ENCODE peak calls at places on chromosomes 4 and X, in six cellular contexts. One of them, this sample, is unnamed.

GRCh38 chr4:88144048-88144447 is 14.4 kb downstream of the ABCG2 start:
- DNase-seq in AG09319: no peak
- DNase-seq in fibroblast of the aortic adventitia: no peak
- DNase-seq in nephron progenitor cell: no peak
- DNase-seq in upper lobe of left lung: no peak
- DNase-seq in GM10248: no peak
- DNase-seq in this sample: no peak

GRCh38 chr4:66572949-66573348 is 902.7 kb upstream of the EPHA5 start:
- DNase-seq in fibroblast of the aortic adventitia: peak
- DNase-seq in nephron progenitor cell: no peak
- DNase-seq in upper lobe of left lung: no peak
- DNase-seq in GM10248: no peak
- DNase-seq in AG09319: no peak
- DNase-seq in this sample: no peak

GRCh38 chr4:151563194-151563593 is 154.2 kb downstream of the FHIP1A start:
- DNase-seq in AG09319: no peak
- DNase-seq in fibroblast of the aortic adventitia: no peak
- DNase-seq in GM10248: no peak
- DNase-seq in nephron progenitor cell: no peak
- DNase-seq in upper lobe of left lung: no peak
- DNase-seq in this sample: no peak

GRCh38 chrX:125577479-125577878 is 257.8 kb downstream of the TEX13C start:
- DNase-seq in AG09319: no peak
- DNase-seq in GM10248: no peak
- DNase-seq in upper lobe of left lung: no peak
- DNase-seq in nephron progenitor cell: no peak
- DNase-seq in fibroblast of the aortic adventitia: no peak
- DNase-seq in this sample: no peak

GRCh38 chr4:103303011-103303410 is 104.9 kb upstream of the CENPE start:
- DNase-seq in nephron progenitor cell: no peak
- DNase-seq in fibroblast of the aortic adventitia: no peak
- DNase-seq in upper lobe of left lung: no peak
- DNase-seq in AG09319: no peak
- DNase-seq in GM10248: no peak
- DNase-seq in this sample: no peak

GRCh38 chrX:131821945-131822622 is 201.0 kb upstream of the STK26 start:
- DNase-seq in upper lobe of left lung: peak
- DNase-seq in nephron progenitor cell: no peak
- DNase-seq in AG09319: peak
- DNase-seq in fibroblast of the aortic adventitia: peak
- DNase-seq in GM10248: peak
- DNase-seq in this sample: no peak

GRCh38 chr4:78846258-78846657 is 70.1 kb downstream of the BMP2K start:
- DNase-seq in AG09319: no peak
- DNase-seq in GM10248: no peak
- DNase-seq in fibroblast of the aortic adventitia: peak
- DNase-seq in upper lobe of left lung: no peak
- DNase-seq in nephron progenitor cell: no peak
- DNase-seq in this sample: no peak

GRCh38 chrX:17031827-17032226 is 85.4 kb downstream of the REPS2 start:
- DNase-seq in GM10248: no peak
- DNase-seq in fibroblast of the aortic adventitia: no peak
- DNase-seq in AG09319: no peak
- DNase-seq in upper lobe of left lung: no peak
- DNase-seq in nephron progenitor cell: no peak
- DNase-seq in this sample: no peak

GRCh38 chr4:40842318-40842717 is 92.6 kb downstream of the NSUN7 start:
- DNase-seq in AG09319: no peak
- DNase-seq in fibroblast of the aortic adventitia: no peak
- DNase-seq in nephron progenitor cell: no peak
- DNase-seq in GM10248: no peak
- DNase-seq in upper lobe of left lung: no peak
- DNase-seq in this sample: no peak

GRCh38 chr4:56649445-56650258 is 31.4 kb downstream of the HOPX start:
- DNase-seq in GM10248: no peak
- DNase-seq in AG09319: no peak
- DNase-seq in upper lobe of left lung: no peak
- DNase-seq in fibroblast of the aortic adventitia: no peak
- DNase-seq in nephron progenitor cell: no peak
- DNase-seq in this sample: no peak

GRCh38 chr4:142811034-142811433 is 35.1 kb downstream of the INPP4B start:
- DNase-seq in GM10248: no peak
- DNase-seq in AG09319: no peak
- DNase-seq in nephron progenitor cell: no peak
- DNase-seq in fibroblast of the aortic adventitia: no peak
- DNase-seq in upper lobe of left lung: no peak
- DNase-seq in this sample: no peak

GRCh38 chrX:96611619-96612362 is 72.9 kb upstream of the DIAPH2 start:
- DNase-seq in GM10248: no peak
- DNase-seq in AG09319: peak
- DNase-seq in nephron progenitor cell: no peak
- DNase-seq in fibroblast of the aortic adventitia: peak
- DNase-seq in upper lobe of left lung: no peak
- DNase-seq in this sample: no peak

GRCh38 chrX:20056704-20057103 is 60.0 kb downstream of the MAP7D2 start:
- DNase-seq in AG09319: no peak
- DNase-seq in fibroblast of the aortic adventitia: no peak
- DNase-seq in upper lobe of left lung: no peak
- DNase-seq in nephron progenitor cell: no peak
- DNase-seq in GM10248: no peak
- DNase-seq in this sample: no peak

GRCh38 chr4:30837131-30837539 is 117.0 kb downstream of the PCDH7 start:
- DNase-seq in upper lobe of left lung: no peak
- DNase-seq in nephron progenitor cell: peak
- DNase-seq in fibroblast of the aortic adventitia: peak
- DNase-seq in AG09319: no peak
- DNase-seq in GM10248: no peak
- DNase-seq in this sample: no peak

GRCh38 chr4:153514001-153514526 is 47.9 kb downstream of the TMEM131L start:
- DNase-seq in upper lobe of left lung: no peak
- DNase-seq in nephron progenitor cell: no peak
- DNase-seq in fibroblast of the aortic adventitia: peak
- DNase-seq in GM10248: no peak
- DNase-seq in AG09319: no peak
- DNase-seq in this sample: no peak

GRCh38 chrX:85569691-85570090 is 190.2 kb upstream of the POF1B start:
- DNase-seq in nephron progenitor cell: no peak
- DNase-seq in upper lobe of left lung: no peak
- DNase-seq in fibroblast of the aortic adventitia: no peak
- DNase-seq in GM10248: no peak
- DNase-seq in AG09319: no peak
- DNase-seq in this sample: no peak

GRCh38 chrX:40933132-40934078 is 151.8 kb upstream of the USP9X start:
- DNase-seq in fibroblast of the aortic adventitia: peak
- DNase-seq in upper lobe of left lung: no peak
- DNase-seq in nephron progenitor cell: no peak
- DNase-seq in GM10248: no peak
- DNase-seq in AG09319: peak
- DNase-seq in this sample: no peak

GRCh38 chrX:155070975-155071693 is at the start of the genes BRCC3, CMC4 and MTCP1:
- DNase-seq in AG09319: peak
- DNase-seq in upper lobe of left lung: peak
- DNase-seq in GM10248: peak
- DNase-seq in fibroblast of the aortic adventitia: peak
- DNase-seq in nephron progenitor cell: peak
- DNase-seq in this sample: peak

GRCh38 chr4:124555959-124556358 is 156.6 kb downstream of the ANKRD50 start:
- DNase-seq in fibroblast of the aortic adventitia: no peak
- DNase-seq in AG09319: no peak
- DNase-seq in nephron progenitor cell: no peak
- DNase-seq in GM10248: no peak
- DNase-seq in upper lobe of left lung: no peak
- DNase-seq in this sample: no peak

GRCh38 chrX:123833387-123833786 is 26.5 kb upstream of the XIAP start:
- DNase-seq in nephron progenitor cell: peak
- DNase-seq in GM10248: peak
- DNase-seq in upper lobe of left lung: peak
- DNase-seq in fibroblast of the aortic adventitia: peak
- DNase-seq in AG09319: no peak
- DNase-seq in this sample: peak

GRCh38 chr4:39655866-39656265 is 17.2 kb upstream of the SMIM14 start:
- DNase-seq in AG09319: peak
- DNase-seq in upper lobe of left lung: no peak
- DNase-seq in fibroblast of the aortic adventitia: peak
- DNase-seq in GM10248: peak
- DNase-seq in nephron progenitor cell: no peak
- DNase-seq in this sample: no peak

GRCh38 chr4:145760961-145761929 is 81.3 kb downstream of the C4orf51 start:
- DNase-seq in GM10248: no peak
- DNase-seq in upper lobe of left lung: no peak
- DNase-seq in AG09319: no peak
- DNase-seq in fibroblast of the aortic adventitia: no peak
- DNase-seq in nephron progenitor cell: no peak
- DNase-seq in this sample: no peak

GRCh38 chrX:78527263-78527662 is 131.9 kb downstream of the RTL3 start:
- DNase-seq in GM10248: no peak
- DNase-seq in fibroblast of the aortic adventitia: peak
- DNase-seq in upper lobe of left lung: no peak
- DNase-seq in nephron progenitor cell: no peak
- DNase-seq in AG09319: no peak
- DNase-seq in this sample: no peak

GRCh38 chr4:158033416-158033863 is 139.4 kb downstream of the GASK1B start:
- DNase-seq in GM10248: no peak
- DNase-seq in AG09319: no peak
- DNase-seq in upper lobe of left lung: no peak
- DNase-seq in fibroblast of the aortic adventitia: peak
- DNase-seq in nephron progenitor cell: no peak
- DNase-seq in this sample: no peak

GRCh38 chrX:130649738-130650137 is 248.0 kb downstream of the RBMX2 start:
- DNase-seq in AG09319: no peak
- DNase-seq in upper lobe of left lung: no peak
- DNase-seq in GM10248: no peak
- DNase-seq in nephron progenitor cell: no peak
- DNase-seq in fibroblast of the aortic adventitia: no peak
- DNase-seq in this sample: no peak

DNA sequence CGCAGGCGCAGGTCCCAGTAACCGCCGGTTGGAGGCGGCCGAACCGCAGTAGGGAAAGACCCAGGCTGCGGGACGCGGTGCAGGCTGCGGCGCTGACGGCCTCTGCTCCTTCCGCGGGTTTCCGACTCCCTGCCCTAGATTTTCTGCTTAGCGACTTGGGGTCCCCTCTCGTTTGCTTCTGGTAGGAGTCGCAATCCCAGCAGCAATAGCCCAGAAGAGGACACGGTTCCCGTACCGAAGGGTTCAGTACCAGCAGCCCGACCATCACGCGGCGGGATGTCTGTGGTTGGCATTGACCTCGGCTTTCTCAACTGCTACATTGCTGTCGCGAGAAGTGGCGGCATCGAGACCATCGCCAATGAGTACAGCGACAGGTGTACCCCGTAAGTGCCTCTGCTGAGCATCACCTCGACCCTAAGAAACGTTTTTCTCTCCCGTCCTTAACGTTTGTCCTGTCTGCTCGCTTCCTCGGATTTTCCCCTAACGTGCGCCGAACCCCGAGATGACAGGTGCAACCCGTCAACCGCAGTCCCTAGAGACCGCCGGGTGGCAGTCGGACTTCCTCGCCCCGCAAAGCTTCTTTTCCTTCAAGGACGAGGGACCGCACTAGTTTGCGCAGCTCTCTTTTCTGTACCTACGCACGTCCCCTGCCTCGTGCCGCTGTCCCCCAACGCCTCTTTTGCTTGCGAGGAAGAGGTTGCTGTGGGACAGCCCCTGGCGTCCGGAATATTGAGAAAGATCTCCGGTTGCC is at the start of gene HSPA4L:
- DNase-seq in AG09319: no peak
- DNase-seq in upper lobe of left lung: peak
- DNase-seq in GM10248: peak
- DNase-seq in nephron progenitor cell: peak
- DNase-seq in fibroblast of the aortic adventitia: peak
- DNase-seq in this sample: no peak
- TF ChIP-seq CTCF in AG09319: peak
- TF ChIP-seq CTCF in upper lobe of left lung: no peak
- TF ChIP-seq CTCF in GM10248: peak
- TF ChIP-seq CTCF in nephron progenitor cell: no peak
- TF ChIP-seq CTCF in fibroblast of the aortic adventitia: peak
- TF ChIP-seq CTCF in this sample: peak

DNA sequence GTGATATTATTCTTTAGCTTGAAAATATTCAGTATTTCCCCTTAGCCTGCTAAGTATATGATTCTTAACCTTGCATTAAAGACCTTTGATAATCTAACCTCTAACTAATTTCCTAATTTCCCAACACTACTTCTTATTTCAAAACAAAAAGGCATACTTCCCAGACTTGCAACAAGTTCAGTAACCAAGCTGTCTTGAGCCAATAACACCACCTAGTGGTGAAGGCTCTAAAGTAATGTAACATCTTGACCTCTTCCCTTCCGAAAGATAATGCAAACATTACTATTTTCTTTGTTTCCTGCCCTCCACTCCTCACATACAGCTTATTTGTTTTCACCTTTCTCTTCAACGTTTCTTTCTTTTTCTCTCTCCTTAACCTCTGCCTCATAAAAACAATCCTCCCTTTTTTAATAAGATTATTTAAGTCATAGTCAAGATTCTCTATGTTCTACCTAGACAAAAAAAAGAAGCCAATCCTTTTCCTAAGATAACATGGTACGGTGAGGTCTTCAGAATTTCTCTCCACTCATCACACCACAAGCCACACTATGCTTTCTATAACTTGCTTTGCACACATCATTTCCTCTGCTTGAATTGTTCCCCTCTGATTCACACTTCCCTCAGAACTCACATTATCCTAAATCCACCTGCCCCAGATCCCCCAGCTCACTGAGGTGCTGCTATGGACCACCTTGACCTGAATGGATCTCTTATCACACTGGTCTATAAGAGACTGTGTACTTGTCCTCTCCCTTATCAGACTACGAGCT is 3.5 kb downstream of the FAT1 start:
- DNase-seq in fibroblast of the aortic adventitia: peak
- DNase-seq in nephron progenitor cell: no peak
- DNase-seq in upper lobe of left lung: no peak
- DNase-seq in AG09319: no peak
- DNase-seq in GM10248: no peak
- DNase-seq in this sample: peak
- TF ChIP-seq CTCF in fibroblast of the aortic adventitia: peak
- TF ChIP-seq CTCF in nephron progenitor cell: no peak
- TF ChIP-seq CTCF in upper lobe of left lung: peak
- TF ChIP-seq CTCF in AG09319: peak
- TF ChIP-seq CTCF in GM10248: no peak
- TF ChIP-seq CTCF in this sample: peak

DNA sequence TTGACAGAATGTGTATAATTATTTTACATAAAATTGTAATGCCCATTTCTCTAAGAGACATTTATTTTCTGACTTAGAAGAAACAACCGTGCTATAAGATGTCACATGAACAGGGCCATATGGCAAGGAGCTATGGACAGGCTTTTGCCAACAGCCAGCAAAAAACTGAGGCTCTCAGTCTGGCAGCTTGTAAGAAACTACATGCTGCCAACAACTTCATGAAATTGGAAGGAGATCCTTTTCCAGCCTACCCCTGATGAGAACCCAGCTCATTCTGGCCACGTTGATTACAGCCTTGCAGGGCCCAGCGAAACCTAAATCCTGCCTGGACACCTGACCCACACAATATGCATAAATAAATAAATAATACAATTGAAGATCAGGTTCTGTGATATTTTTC is 250.3 kb upstream of the ARSJ start:
- DNase-seq in GM10248: no peak
- DNase-seq in fibroblast of the aortic adventitia: no peak
- DNase-seq in AG09319: no peak
- DNase-seq in nephron progenitor cell: no peak
- DNase-seq in upper lobe of left lung: no peak
- DNase-seq in this sample: no peak
- TF ChIP-seq CTCF in GM10248: no peak
- TF ChIP-seq CTCF in fibroblast of the aortic adventitia: no peak
- TF ChIP-seq CTCF in AG09319: no peak
- TF ChIP-seq CTCF in nephron progenitor cell: no peak
- TF ChIP-seq CTCF in upper lobe of left lung: no peak
- TF ChIP-seq CTCF in this sample: no peak

GRCh38 chrX:150526692-150527091 is 41.7 kb upstream of the MTM1 start:
- DNase-seq in nephron progenitor cell: no peak
- DNase-seq in GM10248: no peak
- DNase-seq in upper lobe of left lung: no peak
- DNase-seq in AG09319: no peak
- DNase-seq in fibroblast of the aortic adventitia: no peak
- DNase-seq in this sample: no peak
- TF ChIP-seq CTCF in nephron progenitor cell: no peak
- TF ChIP-seq CTCF in GM10248: no peak
- TF ChIP-seq CTCF in upper lobe of left lung: no peak
- TF ChIP-seq CTCF in AG09319: no peak
- TF ChIP-seq CTCF in fibroblast of the aortic adventitia: no peak
- TF ChIP-seq CTCF in this sample: no peak

This sample was measured in neural crest cell.